ENCODE peak calls at places on chromosomes 4 and X, in five cellular contexts. One of them, this sample, is unnamed.

GRCh38 chrX:54865208-54865607 is 55.4 kb upstream of the TRO start:
- DNase-seq in AG10803: no peak
- DNase-seq in AG09309: no peak
- DNase-seq in tibial nerve: no peak
- DNase-seq in brain microvascular endothelial cell: no peak
- DNase-seq in this sample: no peak

GRCh38 chr4:56689231-56689630 is 8.1 kb upstream of the HOPX start:
- DNase-seq in AG10803: peak
- DNase-seq in AG09309: no peak
- DNase-seq in brain microvascular endothelial cell: no peak
- DNase-seq in tibial nerve: no peak
- DNase-seq in this sample: no peak

GRCh38 chrX:24619647-24620046 is 27.5 kb downstream of the PCYT1B start:
- DNase-seq in tibial nerve: peak
- DNase-seq in AG10803: peak
- DNase-seq in AG09309: peak
- DNase-seq in brain microvascular endothelial cell: peak
- DNase-seq in this sample: peak

GRCh38 chrX:68935362-68935761 is 106.5 kb downstream of the EFNB1 start:
- DNase-seq in brain microvascular endothelial cell: no peak
- DNase-seq in tibial nerve: no peak
- DNase-seq in AG10803: no peak
- DNase-seq in AG09309: no peak
- DNase-seq in this sample: no peak

GRCh38 chrX:87409113-87409841 is 108.3 kb upstream of the KLHL4 start:
- DNase-seq in tibial nerve: peak
- DNase-seq in brain microvascular endothelial cell: peak
- DNase-seq in AG09309: no peak
- DNase-seq in AG10803: no peak
- DNase-seq in this sample: no peak

GRCh38 chr4:158133551-158133950 is 39.3 kb downstream of the GASK1B start:
- DNase-seq in AG09309: no peak
- DNase-seq in tibial nerve: no peak
- DNase-seq in brain microvascular endothelial cell: no peak
- DNase-seq in AG10803: no peak
- DNase-seq in this sample: no peak

GRCh38 chrX:48509245-48509590 is 426 bp downstream of the PORCN start:
- DNase-seq in AG10803: no peak
- DNase-seq in AG09309: no peak
- DNase-seq in tibial nerve: no peak
- DNase-seq in brain microvascular endothelial cell: no peak
- DNase-seq in this sample: no peak

GRCh38 chrX:105610401-105610800 is 211.9 kb upstream of the NRK start:
- DNase-seq in brain microvascular endothelial cell: no peak
- DNase-seq in AG09309: no peak
- DNase-seq in tibial nerve: no peak
- DNase-seq in AG10803: no peak
- DNase-seq in this sample: no peak

GRCh38 chr4:75141162-75141561 is 208.2 kb downstream of the PARM1 start:
- DNase-seq in tibial nerve: no peak
- DNase-seq in brain microvascular endothelial cell: no peak
- DNase-seq in AG09309: no peak
- DNase-seq in AG10803: no peak
- DNase-seq in this sample: no peak

GRCh38 chr4:56289934-56290333 is 97.4 kb downstream of the AASDH start:
- DNase-seq in AG09309: no peak
- DNase-seq in AG10803: no peak
- DNase-seq in brain microvascular endothelial cell: no peak
- DNase-seq in tibial nerve: no peak
- DNase-seq in this sample: no peak

GRCh38 chrX:65697915-65698796 is 30.7 kb downstream of the MSN start:
- DNase-seq in AG10803: no peak
- DNase-seq in brain microvascular endothelial cell: no peak
- DNase-seq in tibial nerve: no peak
- DNase-seq in AG09309: no peak
- DNase-seq in this sample: no peak

GRCh38 chrX:137166591-137166990 is 132.8 kb upstream of the GPR101 start:
- DNase-seq in tibial nerve: no peak
- DNase-seq in AG10803: no peak
- DNase-seq in brain microvascular endothelial cell: no peak
- DNase-seq in AG09309: no peak
- DNase-seq in this sample: no peak

GRCh38 chr4:95869961-95870500 is 30.1 kb downstream of the PDHA2 start:
- DNase-seq in tibial nerve: no peak
- DNase-seq in AG09309: no peak
- DNase-seq in AG10803: no peak
- DNase-seq in brain microvascular endothelial cell: peak
- DNase-seq in this sample: no peak

GRCh38 chrX:107398115-107398514 is 51.3 kb upstream of the FRMPD3 start:
- DNase-seq in tibial nerve: no peak
- DNase-seq in AG09309: no peak
- DNase-seq in brain microvascular endothelial cell: no peak
- DNase-seq in AG10803: no peak
- DNase-seq in this sample: no peak

GRCh38 chr4:182918044-182918607 is 940 bp upstream of the DCTD start:
- DNase-seq in brain microvascular endothelial cell: no peak
- DNase-seq in AG10803: no peak
- DNase-seq in tibial nerve: no peak
- DNase-seq in AG09309: no peak
- DNase-seq in this sample: no peak

GRCh38 chrX:15761564-15762191 is 23.6 kb downstream of the CA5B start:
- DNase-seq in AG09309: no peak
- DNase-seq in AG10803: peak
- DNase-seq in brain microvascular endothelial cell: peak
- DNase-seq in tibial nerve: peak
- DNase-seq in this sample: no peak

GRCh38 chr4:929970-930625 is 2.0 kb downstream of the GAK start:
- DNase-seq in AG10803: no peak
- DNase-seq in AG09309: no peak
- DNase-seq in brain microvascular endothelial cell: no peak
- DNase-seq in tibial nerve: no peak
- DNase-seq in this sample: no peak

GRCh38 chrX:119398974-119399771 is at the start of gene SLC25A43:
- DNase-seq in brain microvascular endothelial cell: no peak
- DNase-seq in AG09309: no peak
- DNase-seq in tibial nerve: no peak
- DNase-seq in AG10803: peak
- DNase-seq in this sample: no peak

GRCh38 chrX:32530802-32531403 is 680.4 kb downstream of the DMD start:
- DNase-seq in brain microvascular endothelial cell: peak
- DNase-seq in AG09309: no peak
- DNase-seq in AG10803: peak
- DNase-seq in tibial nerve: peak
- DNase-seq in this sample: no peak

GRCh38 chr4:105978684-105979296 is 83.5 kb downstream of the NPNT start:
- DNase-seq in AG09309: peak
- DNase-seq in brain microvascular endothelial cell: peak
- DNase-seq in tibial nerve: peak
- DNase-seq in AG10803: peak
- DNase-seq in this sample: peak

GRCh38 chrX:110394653-110395052 is 36.0 kb downstream of the RTL9 start:
- DNase-seq in tibial nerve: no peak
- DNase-seq in AG09309: no peak
- DNase-seq in AG10803: peak
- DNase-seq in brain microvascular endothelial cell: peak
- DNase-seq in this sample: no peak

GRCh38 chr4:8250167-8250566 is 19.4 kb upstream of the HTRA3 start:
- DNase-seq in brain microvascular endothelial cell: no peak
- DNase-seq in AG09309: no peak
- DNase-seq in tibial nerve: no peak
- DNase-seq in AG10803: no peak
- DNase-seq in this sample: no peak

GRCh38 chr4:52643846-52644245 is 15.3 kb downstream of the USP46 start:
- DNase-seq in AG10803: peak
- DNase-seq in brain microvascular endothelial cell: peak
- DNase-seq in tibial nerve: peak
- DNase-seq in AG09309: no peak
- DNase-seq in this sample: no peak

GRCh38 chr4:25481648-25482047 is 104.6 kb downstream of the ANAPC4 start:
- DNase-seq in brain microvascular endothelial cell: no peak
- DNase-seq in AG10803: no peak
- DNase-seq in AG09309: no peak
- DNase-seq in tibial nerve: no peak
- DNase-seq in this sample: no peak

GRCh38 chrX:72713130-72713529 is 976 bp downstream of the PHKA1 start:
- DNase-seq in AG09309: no peak
- DNase-seq in AG10803: no peak
- DNase-seq in brain microvascular endothelial cell: no peak
- DNase-seq in tibial nerve: no peak
- DNase-seq in this sample: no peak

GRCh38 chr4:154049457-154050181 is 260.7 kb upstream of the SFRP2 start:
- DNase-seq in AG09309: peak
- DNase-seq in tibial nerve: peak
- DNase-seq in brain microvascular endothelial cell: peak
- DNase-seq in AG10803: peak
- DNase-seq in this sample: peak

GRCh38 chr4:85696661-85697060 is 221.7 kb downstream of the ARHGAP24 start:
- DNase-seq in tibial nerve: no peak
- DNase-seq in brain microvascular endothelial cell: no peak
- DNase-seq in AG10803: peak
- DNase-seq in AG09309: no peak
- DNase-seq in this sample: no peak

GRCh38 chrX:41759817-41760216 is 35.8 kb downstream of the GPR82 start:
- DNase-seq in tibial nerve: no peak
- DNase-seq in AG10803: peak
- DNase-seq in brain microvascular endothelial cell: peak
- DNase-seq in AG09309: no peak
- DNase-seq in this sample: no peak

GRCh38 chrX:39484669-39485068 is 613.1 kb downstream of the BCOR start:
- DNase-seq in AG10803: no peak
- DNase-seq in AG09309: no peak
- DNase-seq in tibial nerve: no peak
- DNase-seq in brain microvascular endothelial cell: no peak
- DNase-seq in this sample: no peak

GRCh38 chr4:174352405-174352804 is 68.7 kb downstream of the CEP44 start:
- DNase-seq in brain microvascular endothelial cell: no peak
- DNase-seq in tibial nerve: no peak
- DNase-seq in AG10803: no peak
- DNase-seq in AG09309: no peak
- DNase-seq in this sample: no peak

GRCh38 chrX:138775501-138775900 is 64.0 kb upstream of the FGF13 start:
- DNase-seq in AG09309: no peak
- DNase-seq in tibial nerve: no peak
- DNase-seq in brain microvascular endothelial cell: no peak
- DNase-seq in AG10803: peak
- DNase-seq in this sample: no peak

GRCh38 chrX:123282241-123282640 is 98.2 kb downstream of the GRIA3 start:
- DNase-seq in brain microvascular endothelial cell: no peak
- DNase-seq in AG09309: no peak
- DNase-seq in tibial nerve: no peak
- DNase-seq in AG10803: no peak
- DNase-seq in this sample: no peak

GRCh38 chrX:149274516-149275105 is 230.5 kb downstream of the IDS start:
- DNase-seq in brain microvascular endothelial cell: peak
- DNase-seq in tibial nerve: no peak
- DNase-seq in AG10803: no peak
- DNase-seq in AG09309: no peak
- DNase-seq in this sample: no peak

GRCh38 chrX:12901486-12901885 is 4.9 kb upstream of the TLR8 start:
- DNase-seq in AG09309: no peak
- DNase-seq in AG10803: peak
- DNase-seq in tibial nerve: peak
- DNase-seq in brain microvascular endothelial cell: peak
- DNase-seq in this sample: no peak

GRCh38 chr4:38310446-38311043 is 350.3 kb downstream of the PTTG2 start:
- DNase-seq in tibial nerve: no peak
- DNase-seq in AG09309: no peak
- DNase-seq in AG10803: no peak
- DNase-seq in brain microvascular endothelial cell: no peak
- DNase-seq in this sample: no peak

GRCh38 chr4:94458682-94459081 is 6.9 kb downstream of the PDLIM5 start:
- DNase-seq in AG09309: no peak
- DNase-seq in tibial nerve: no peak
- DNase-seq in AG10803: no peak
- DNase-seq in brain microvascular endothelial cell: no peak
- DNase-seq in this sample: no peak

GRCh38 chr4:6563935-6564645 is 10.9 kb upstream of the MAN2B2 start:
- DNase-seq in AG10803: no peak
- DNase-seq in tibial nerve: no peak
- DNase-seq in brain microvascular endothelial cell: no peak
- DNase-seq in AG09309: no peak
- DNase-seq in this sample: no peak
- H3K4me3 ChIP-seq in AG10803: peak
- H3K4me3 ChIP-seq in tibial nerve: peak
- H3K4me3 ChIP-seq in brain microvascular endothelial cell: no peak
- H3K4me3 ChIP-seq in AG09309: no peak
- H3K4me3 ChIP-seq in this sample: peak

GRCh38 chrX:37509349-37509748 is 62.1 kb upstream of the LANCL3 start:
- DNase-seq in AG10803: no peak
- DNase-seq in AG09309: no peak
- DNase-seq in tibial nerve: no peak
- DNase-seq in brain microvascular endothelial cell: peak
- DNase-seq in this sample: no peak
- TF ChIP-seq CTCF in AG10803: peak
- TF ChIP-seq CTCF in AG09309: peak
- TF ChIP-seq CTCF in tibial nerve: no peak
- TF ChIP-seq CTCF in brain microvascular endothelial cell: peak
- TF ChIP-seq CTCF in this sample: peak

GRCh38 chrX:129783176-129783776 is 3.5 kb downstream of the SASH3 start:
- DNase-seq in AG10803: no peak
- DNase-seq in tibial nerve: no peak
- DNase-seq in AG09309: no peak
- DNase-seq in brain microvascular endothelial cell: no peak
- DNase-seq in this sample: no peak
- H3K4me3 ChIP-seq in AG10803: no peak
- H3K4me3 ChIP-seq in tibial nerve: no peak
- H3K4me3 ChIP-seq in AG09309: no peak
- H3K4me3 ChIP-seq in brain microvascular endothelial cell: no peak
- H3K4me3 ChIP-seq in this sample: no peak

GRCh38 chr4:16642897-16643296 is 255.5 kb downstream of the LDB2 start:
- DNase-seq in brain microvascular endothelial cell: no peak
- DNase-seq in AG09309: no peak
- DNase-seq in AG10803: no peak
- DNase-seq in tibial nerve: no peak
- DNase-seq in this sample: no peak
- TF ChIP-seq CTCF in brain microvascular endothelial cell: no peak
- TF ChIP-seq CTCF in AG09309: peak
- TF ChIP-seq CTCF in AG10803: peak
- TF ChIP-seq CTCF in tibial nerve: no peak
- TF ChIP-seq CTCF in this sample: no peak

GRCh38 chr4:168569909-168570276 is 73.0 kb downstream of the PALLD start:
- DNase-seq in AG09309: no peak
- DNase-seq in tibial nerve: no peak
- DNase-seq in brain microvascular endothelial cell: no peak
- DNase-seq in AG10803: no peak
- DNase-seq in this sample: no peak
- H3K4me3 ChIP-seq in AG09309: no peak
- H3K4me3 ChIP-seq in tibial nerve: no peak
- H3K4me3 ChIP-seq in brain microvascular endothelial cell: no peak
- H3K4me3 ChIP-seq in AG10803: no peak
- H3K4me3 ChIP-seq in this sample: no peak

This sample was measured in AG04449.